ENCODE peak calls at places on chromosomes 1 and 21, in six cellular contexts. One of them, this sample, is unnamed.

GRCh38 chr1:205477121-205477758 is 21.4 kb upstream of the BLACAT1 start:
- DNase-seq in AG08395: no peak
- DNase-seq in activated naive CD4-positive, alpha-beta T cell: no peak
- DNase-seq in pancreas: no peak
- DNase-seq in GM12891: no peak
- DNase-seq in astrocyte of the cerebellum: no peak
- DNase-seq in this sample: no peak

GRCh38 chr1:218468707-218469106 is 123.6 kb downstream of the TGFB2 start:
- DNase-seq in astrocyte of the cerebellum: no peak
- DNase-seq in activated naive CD4-positive, alpha-beta T cell: no peak
- DNase-seq in GM12891: no peak
- DNase-seq in AG08395: no peak
- DNase-seq in pancreas: no peak
- DNase-seq in this sample: no peak

GRCh38 chr1:156337888-156338179 is 258 bp downstream of the CCT3 start:
- DNase-seq in GM12891: no peak
- DNase-seq in pancreas: no peak
- DNase-seq in activated naive CD4-positive, alpha-beta T cell: no peak
- DNase-seq in AG08395: no peak
- DNase-seq in astrocyte of the cerebellum: no peak
- DNase-seq in this sample: no peak

GRCh38 chr1:233193741-233194140 is 101.8 kb downstream of the PCNX2 start:
- DNase-seq in GM12891: no peak
- DNase-seq in AG08395: no peak
- DNase-seq in astrocyte of the cerebellum: no peak
- DNase-seq in pancreas: no peak
- DNase-seq in activated naive CD4-positive, alpha-beta T cell: no peak
- DNase-seq in this sample: no peak

GRCh38 chr21:36424592-36424991 is 39.4 kb downstream of the CHAF1B start:
- DNase-seq in pancreas: no peak
- DNase-seq in AG08395: no peak
- DNase-seq in activated naive CD4-positive, alpha-beta T cell: no peak
- DNase-seq in GM12891: no peak
- DNase-seq in astrocyte of the cerebellum: no peak
- DNase-seq in this sample: no peak

GRCh38 chr1:15501208-15502032 is 22.6 kb downstream of the CASP9 start:
- DNase-seq in GM12891: peak; percentile 58
- DNase-seq in astrocyte of the cerebellum: peak; percentile 28
- DNase-seq in AG08395: peak; percentile 63
- DNase-seq in activated naive CD4-positive, alpha-beta T cell: peak; percentile 27
- DNase-seq in pancreas: peak; percentile 85
- DNase-seq in this sample: peak; percentile 44

GRCh38 chr1:202575906-202576653 is 134.2 kb downstream of the SYT2 start:
- DNase-seq in GM12891: no peak
- DNase-seq in activated naive CD4-positive, alpha-beta T cell: no peak
- DNase-seq in AG08395: peak; percentile 46
- DNase-seq in pancreas: no peak
- DNase-seq in astrocyte of the cerebellum: no peak
- DNase-seq in this sample: no peak

GRCh38 chr1:33634806-33635205 is 162.4 kb downstream of the ZSCAN20 start:
- DNase-seq in pancreas: no peak
- DNase-seq in AG08395: peak; percentile 59
- DNase-seq in GM12891: no peak
- DNase-seq in activated naive CD4-positive, alpha-beta T cell: no peak
- DNase-seq in astrocyte of the cerebellum: no peak
- DNase-seq in this sample: peak; percentile 7

GRCh38 chr1:26482921-26483320 is 10.7 kb downstream of the HMGN2 start:
- DNase-seq in activated naive CD4-positive, alpha-beta T cell: no peak
- DNase-seq in pancreas: no peak
- DNase-seq in AG08395: peak; percentile 13
- DNase-seq in GM12891: no peak
- DNase-seq in astrocyte of the cerebellum: no peak
- DNase-seq in this sample: peak; percentile 25

GRCh38 chr1:1535989-1536937 is 4.2 kb downstream of the TMEM240 start:
- DNase-seq in astrocyte of the cerebellum: no peak
- DNase-seq in GM12891: no peak
- DNase-seq in activated naive CD4-positive, alpha-beta T cell: no peak
- DNase-seq in pancreas: peak; percentile 71
- DNase-seq in AG08395: peak; percentile 1
- DNase-seq in this sample: no peak

GRCh38 chr1:46277658-46278373 is 25.6 kb downstream of the LRRC41 start:
- DNase-seq in AG08395: no peak
- DNase-seq in pancreas: no peak
- DNase-seq in GM12891: no peak
- DNase-seq in astrocyte of the cerebellum: no peak
- DNase-seq in activated naive CD4-positive, alpha-beta T cell: no peak
- DNase-seq in this sample: no peak

GRCh38 chr1:27638805-27639204 is 3.8 kb upstream of the FGR start:
- DNase-seq in GM12891: no peak
- DNase-seq in activated naive CD4-positive, alpha-beta T cell: no peak
- DNase-seq in pancreas: no peak
- DNase-seq in astrocyte of the cerebellum: no peak
- DNase-seq in AG08395: no peak
- DNase-seq in this sample: no peak

GRCh38 chr1:57637155-57637554 is 213.3 kb upstream of the DAB1 start:
- DNase-seq in pancreas: no peak
- DNase-seq in astrocyte of the cerebellum: peak; percentile 3
- DNase-seq in AG08395: peak; percentile 47
- DNase-seq in activated naive CD4-positive, alpha-beta T cell: no peak
- DNase-seq in GM12891: no peak
- DNase-seq in this sample: no peak

GRCh38 chr1:17610713-17611112 is 71.2 kb downstream of the ARHGEF10L start:
- DNase-seq in AG08395: no peak
- DNase-seq in astrocyte of the cerebellum: no peak
- DNase-seq in pancreas: no peak
- DNase-seq in GM12891: no peak
- DNase-seq in activated naive CD4-positive, alpha-beta T cell: no peak
- DNase-seq in this sample: no peak

This sample was measured in astrocyte of the spinal cord.